ENCODE peak calls at places on chromosomes 2 and 18, in six cellular contexts. L, X, E, Y, V and U are unnamed samples.

GRCh38 chr2:108922141-108922915 is 66.7 kb downstream of the EDAR start:
- DNase-seq in X (peak; percentile 36), Y (peak; percentile 27), L (peak; percentile 22), E (no peak), V (no peak), U (no peak)

GRCh38 chr2:61853086-61853847 is 593 bp downstream of the FAM161A start:
- DNase-seq in Y (peak; percentile 83), V (peak; percentile 15), L (no peak), X (peak; percentile 5), E (peak; percentile 2), U (no peak)

GRCh38 chr2:199434555-199434954 is 23.2 kb downstream of the SATB2 start:
- DNase-seq in X (no peak), L (no peak), V (no peak), Y (no peak), E (no peak), U (no peak)

GRCh38 chr2:141957827-141958440 is 172.9 kb downstream of the LRP1B start:
- DNase-seq in Y (no peak), E (no peak), X (peak; percentile 47), V (no peak), L (no peak), U (peak; percentile 5)

GRCh38 chr18:7177131-7177744 is 53.7 kb upstream of the LRRC30 start:
- DNase-seq in E (peak; percentile 50), Y (no peak), X (peak; percentile 69), V (no peak), L (peak; percentile 85), U (peak; percentile 60)

GRCh38 chr18:48264508-48264907 is 144.7 kb downstream of the ZBTB7C start:
- DNase-seq in E (no peak), L (no peak), V (no peak), Y (no peak), X (peak; percentile 28), U (no peak)

GRCh38 chr2:133884739-133885381 is 316.6 kb upstream of the NCKAP5 start:
- DNase-seq in X (peak; percentile 21), V (no peak), L (peak; percentile 51), Y (no peak), E (no peak), U (no peak)

GRCh38 chr2:230816735-230817134 is 48.0 kb upstream of the ITM2C start:
- DNase-seq in L (no peak), X (no peak), V (no peak), Y (no peak), E (no peak), U (no peak)

GRCh38 chr18:60846396-60846795 is 473.8 kb upstream of the MC4R start:
- DNase-seq in L (no peak), Y (no peak), E (no peak), X (peak; percentile 23), V (no peak), U (no peak)

GRCh38 chr18:3655637-3656050 is 205.7 kb downstream of the TGIF1 start:
- DNase-seq in V (no peak), E (no peak), X (no peak), Y (no peak), L (no peak), U (no peak)

GRCh38 chr2:152493417-152493816 is 158.4 kb downstream of the FMNL2 start:
- DNase-seq in L (no peak), E (no peak), V (no peak), X (peak; percentile 66), Y (no peak), U (no peak)

GRCh38 chr2:128421861-128422311 is 103.2 kb upstream of the HS6ST1 start:
- DNase-seq in Y (peak; percentile 20), X (no peak), E (no peak), V (no peak), L (no peak), U (no peak)

GRCh38 chr2:204205548-204205947 is 269.0 kb downstream of the ICOS start:
- DNase-seq in X (peak; percentile 96), L (no peak), E (no peak), V (peak; percentile 82), Y (peak; percentile 89), U (no peak)

GRCh38 chr2:8574196-8575010 is 107.5 kb upstream of the ID2 start:
- DNase-seq in V (no peak), X (no peak), Y (peak; percentile 18), L (peak; percentile 49), E (no peak), U (no peak)

GRCh38 chr18:45688113-45688512 is 35.9 kb upstream of the SLC14A1 start:
- DNase-seq in E (no peak), V (no peak), L (peak; percentile 48), X (no peak), Y (no peak), U (no peak)

GRCh38 chr2:88471083-88471942 is 18.8 kb upstream of the FOXI3 start:
- DNase-seq in Y (peak; percentile 45), L (no peak), X (no peak), E (no peak), V (no peak), U (no peak)

GRCh38 chr2:30766666-30767065 is 40.6 kb downstream of the CAPN13 start:
- DNase-seq in V (no peak), L (no peak), X (no peak), Y (no peak), E (no peak), U (no peak)

GRCh38 chr2:126831234-126832005 is 67.3 kb upstream of the TEX51 start:
- DNase-seq in E (no peak), V (peak; percentile 17), X (peak; percentile 49), Y (no peak), L (peak; percentile 4), U (peak; percentile 2)

GRCh38 chr2:217822296-217823252 is 180.2 kb downstream of the TNS1 start:
- DNase-seq in L (peak; percentile 28), X (no peak), E (no peak), Y (peak; percentile 40), V (no peak), U (no peak)

GRCh38 chr2:217820066-217820819 is 182.6 kb downstream of the TNS1 start:
- DNase-seq in L (no peak), X (no peak), E (peak; percentile 37), Y (no peak), V (no peak), U (no peak)

GRCh38 chr2:217820904-217821303 is 181.9 kb downstream of the TNS1 start:
- DNase-seq in V (no peak), E (no peak), Y (no peak), X (no peak), L (no peak), U (no peak)

GRCh38 chr2:217823626-217824025 is 179.2 kb downstream of the TNS1 start:
- DNase-seq in X (no peak), L (no peak), V (no peak), E (no peak), Y (no peak), U (no peak)

DNA sequence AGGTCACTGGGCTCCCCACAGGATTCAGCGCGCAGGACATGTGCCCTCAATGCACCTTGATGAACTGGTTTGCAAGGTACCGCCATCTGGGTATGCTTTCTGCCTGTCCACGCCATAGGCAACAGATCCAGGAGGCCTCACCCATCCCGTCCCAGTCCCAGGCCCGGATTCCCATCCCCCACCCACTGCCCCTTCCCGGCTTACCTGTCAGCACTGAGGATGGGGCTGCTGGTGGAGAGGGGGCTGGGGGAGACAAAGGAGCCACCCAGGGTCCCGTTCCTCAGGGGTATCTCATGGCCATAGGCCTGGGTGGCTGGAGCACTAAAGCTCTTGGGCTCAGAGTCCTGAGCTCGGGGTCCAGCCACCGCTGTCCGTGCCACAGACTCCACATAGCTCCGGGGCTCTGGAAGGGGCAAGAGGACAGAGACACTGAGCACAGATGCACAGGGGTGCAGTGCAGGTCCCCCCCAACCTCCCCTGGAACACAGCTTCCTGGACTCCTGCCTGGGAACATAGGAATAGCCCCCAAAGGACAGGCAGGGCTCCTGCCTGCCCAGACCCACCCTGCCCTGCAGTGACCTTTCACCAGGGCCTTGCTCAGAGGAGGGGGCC is 181.2 kb downstream of the TNS1 start:
- DNase-seq in X (no peak), E (no peak), L (no peak), Y (no peak), V (no peak), U (no peak)
- H3K4me1 ChIP-seq in X (no peaks in the 10 kb centered on the region), E (peaks cover 11% of the 10 kb centered on the region), L (no peaks in the 10 kb centered on the region), Y (no peaks in the 10 kb centered on the region), V (no peaks in the 10 kb centered on the region), U (peaks cover 7% of the 10 kb centered on the region)

GRCh38 chr2:206820755-206821154 is 55.3 kb downstream of the FASTKD2 start:
- DNase-seq in L (no peak), E (no peak), Y (no peak), X (no peak), V (no peak), U (no peak)
- H2BK15ac ChIP-seq in L (no peak overlapping the region), E (no peak overlapping the region), Y (no peak overlapping the region), X (no peak overlapping the region), V (no peak overlapping the region), U (no peak overlapping the region)

DNA sequence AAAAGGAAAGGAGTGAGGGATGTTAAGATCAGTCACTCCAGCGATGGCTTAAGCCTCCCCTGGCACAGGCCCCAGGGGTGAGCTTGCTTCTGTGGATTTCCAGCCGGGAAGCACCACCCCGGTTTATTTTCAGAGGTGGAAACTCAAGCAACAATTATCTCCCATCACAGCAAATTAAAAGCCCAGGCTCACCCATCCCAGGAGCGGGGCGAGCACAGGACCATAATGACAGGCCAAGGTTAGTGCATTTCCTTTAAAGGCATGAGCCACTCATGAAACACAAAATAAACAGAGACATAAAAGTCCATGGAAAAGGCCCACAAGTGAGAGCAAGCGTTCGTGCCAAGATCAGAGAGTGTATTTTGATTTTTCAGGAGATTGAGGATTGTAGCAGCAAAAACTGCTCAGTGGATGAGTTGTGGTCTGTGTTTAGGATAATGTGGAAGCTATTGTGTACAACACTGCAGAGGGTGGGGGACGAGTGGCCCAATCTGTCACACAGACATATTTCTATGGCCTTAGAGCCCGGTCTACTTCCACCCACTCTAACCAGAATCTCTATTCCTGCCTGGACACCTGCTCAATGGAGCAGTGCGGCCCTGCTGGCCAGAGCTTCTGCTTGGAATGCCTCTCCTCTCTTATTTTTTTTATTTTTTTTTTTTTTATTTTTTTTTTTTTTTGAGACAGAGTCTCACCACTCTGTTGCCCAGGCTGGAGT is 111.4 kb upstream of the CDC42EP3 start:
- DNase-seq in X (no peak), Y (no peak), E (no peak), V (no peak), L (peak; percentile 56), U (peak; percentile 51)
- H3K4me1 ChIP-seq in X (no peaks in the 10 kb centered on the region), Y (no peaks in the 10 kb centered on the region), E (no peaks in the 10 kb centered on the region), V (no peaks in the 10 kb centered on the region), L (peaks cover 46% of the 10 kb centered on the region), U (peaks cover 12% of the 10 kb centered on the region)

GRCh38 chr2:214542251-214542650 is 131.4 kb downstream of the VWC2L start:
- DNase-seq in Y (no peak), V (no peak), L (peak; percentile 14), X (no peak), E (no peak), U (no peak)
- H2BK15ac ChIP-seq in Y (no peak overlapping the region), V (no peak overlapping the region), L (peak overlapping the region; percentile 29), X (no peak overlapping the region), E (no peak overlapping the region), U (no peak overlapping the region)

DNA sequence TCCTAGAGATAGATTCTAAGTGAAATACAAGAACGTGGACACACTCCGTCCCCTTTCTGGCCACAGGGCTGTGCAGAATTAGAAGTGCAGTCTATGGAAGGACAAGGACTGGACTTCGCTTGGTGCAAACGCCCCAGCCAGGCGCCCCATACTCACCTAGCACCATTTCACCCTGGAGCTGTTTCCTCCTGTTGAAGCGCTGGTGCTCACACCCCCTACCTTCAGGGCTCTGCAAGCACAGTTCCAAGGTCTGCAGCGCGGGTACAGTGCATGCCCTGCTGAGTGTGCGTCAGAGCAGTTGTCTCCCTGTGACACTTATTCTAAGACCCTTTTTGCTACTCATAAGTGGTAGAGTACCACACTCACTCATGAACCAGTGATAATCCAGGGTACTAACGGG is 3.0 kb downstream of the HPCAL1 start:
- DNase-seq in X (peak; percentile 67), V (no peak), E (no peak), L (no peak), Y (peak; percentile 64), U (no peak)
- H3K4me1 ChIP-seq in X (no peaks in the 10 kb centered on the region), V (peaks cover 6% of the 10 kb centered on the region), E (peaks cover 18% of the 10 kb centered on the region), L (peaks cover 10% of the 10 kb centered on the region), Y (no peaks in the 10 kb centered on the region), U (peaks cover 21% of the 10 kb centered on the region)